ENCODE peak calls at places on chromosomes 7 and 10, in five cellular contexts. P, K, Z, F and I are unnamed samples.

GRCh38 chr7:101200862-101201599 is at the start of gene MOGAT3:
- DNase-seq in P (no peak), K (no peak), Z (no peak), F (no peak), I (no peak)

GRCh38 chr7:107318523-107319160 is 149.8 kb downstream of the HBP1 start:
- DNase-seq in P (no peak), K (no peak), Z (no peak), F (no peak), I (no peak)

GRCh38 chr7:23520582-23520981 is 11.2 kb downstream of the TRA2A start:
- DNase-seq in P (no peak), K (no peak), Z (no peak), F (no peak), I (no peak)

GRCh38 chr7:147879116-147879750 is 711.3 kb upstream of the C7orf33 start:
- DNase-seq in P (no peak), K (no peak), Z (no peak), F (no peak), I (peak)

GRCh38 chr10:132606536-132607316 is 69.1 kb downstream of the INPP5A start:
- DNase-seq in P (peak), K (no peak), Z (no peak), F (no peak), I (peak)

GRCh38 chr7:142352543-142352942 is 94.7 kb upstream of the PRSS58 start:
- DNase-seq in P (no peak), K (no peak), Z (no peak), F (no peak), I (no peak)

GRCh38 chr7:28102778-28103177 is 77.8 kb downstream of the JAZF1 start:
- DNase-seq in P (peak), K (no peak), Z (no peak), F (no peak), I (no peak)

GRCh38 chr7:137930616-137931015 is 71.3 kb downstream of the CREB3L2 start:
- DNase-seq in P (no peak), K (no peak), Z (no peak), F (peak), I (no peak)

GRCh38 chr7:111312966-111313365 is 222.0 kb downstream of the LRRN3 start:
- DNase-seq in P (no peak), K (no peak), Z (no peak), F (no peak), I (no peak)

GRCh38 chr10:10516731-10517130 is 500.9 kb upstream of the CELF2 start:
- DNase-seq in P (no peak), K (no peak), Z (no peak), F (no peak), I (no peak)

GRCh38 chr7:93327006-93327633 is 95.0 kb downstream of the VPS50 start:
- DNase-seq in P (no peak), K (no peak), Z (peak), F (peak), I (no peak)

GRCh38 chr7:54859545-54859944 is 100.5 kb upstream of the SEC61G start:
- DNase-seq in P (no peak), K (no peak), Z (no peak), F (no peak), I (no peak)

GRCh38 chr7:54859066-54859465 is 100.1 kb upstream of the SEC61G start:
- DNase-seq in P (no peak), K (no peak), Z (no peak), F (no peak), I (no peak)

GRCh38 chr7:54860003-54860775 is 101.2 kb upstream of the SEC61G start:
- DNase-seq in P (no peak), K (no peak), Z (no peak), F (no peak), I (no peak)

GRCh38 chr7:54858008-54858692 is 99.1 kb upstream of the SEC61G start:
- DNase-seq in P (no peak), K (no peak), Z (peak), F (no peak), I (no peak)

GRCh38 chr7:54860843-54861242 is 101.8 kb upstream of the SEC61G start:
- DNase-seq in P (no peak), K (no peak), Z (no peak), F (no peak), I (no peak)
- TF ChIP-seq CTCF in P (no peak), K (no peak), Z (no peak), F (peak), I (no peak)

GRCh38 chr7:3259711-3260424 is 41.2 kb upstream of the SDK1 start:
- DNase-seq in P (no peak), K (no peak), Z (no peak), F (peak), I (no peak)
- H3K27ac ChIP-seq in P (no peak), K (no peak), Z (no peak), F (peak), I (no peak)

GRCh38 chr7:26201261-26202018 is at the start of gene CBX3:
- DNase-seq in P (peak), K (peak), Z (peak), F (peak), I (peak)
- TF ChIP-seq CTCF in P (no peak), K (no peak), Z (no peak), F (no peak), I (no peak)

GRCh38 chr7:102412548-102412947 is 16.4 kb downstream of the PRKRIP1 start:
- DNase-seq in P (peak), K (peak), Z (peak), F (no peak), I (no peak)
- H3K27ac ChIP-seq in P (no peak), K (no peak), Z (no peak), F (no peak), I (peak)

DNA sequence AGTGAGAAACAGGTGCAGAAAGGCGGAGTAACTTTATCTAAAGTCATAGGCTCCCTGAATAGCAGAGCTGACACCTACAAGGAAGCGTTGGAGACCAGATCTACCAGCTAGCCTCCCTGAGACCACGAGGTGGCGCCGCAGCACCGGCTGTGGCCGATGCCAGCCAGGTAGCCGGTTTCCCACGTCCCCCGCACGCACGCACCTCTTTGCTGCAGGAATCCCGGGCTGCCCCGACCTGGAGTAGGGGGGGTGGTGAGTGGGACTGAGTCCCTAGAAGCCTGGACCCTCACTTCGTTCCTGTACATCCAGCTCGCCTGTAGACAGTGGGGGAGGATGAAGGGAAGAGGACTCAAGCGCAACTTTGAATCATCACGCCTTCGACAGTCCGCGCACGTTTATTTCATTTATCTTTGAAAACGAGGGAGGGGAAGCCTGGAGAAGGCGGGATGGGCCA is 3.7 kb downstream of the ELOVL3 start:
- DNase-seq in P (peak), K (peak), Z (peak), F (no peak), I (peak)
- TF ChIP-seq CTCF in P (peak), K (peak), Z (peak), F (peak), I (peak)

GRCh38 chr10:82768040-82768439 is 893.0 kb downstream of the NRG3 start:
- DNase-seq in P (no peak), K (no peak), Z (no peak), F (no peak), I (no peak)
- H3K27ac ChIP-seq in P (no peak), K (no peak), Z (no peak), F (no peak), I (no peak)

GRCh38 chr7:76356115-76356514 is 2.7 kb downstream of the YWHAG start:
- DNase-seq in P (no peak), K (no peak), Z (no peak), F (no peak), I (no peak)

GRCh38 chr7:76358053-76358477 is 726 bp downstream of the YWHAG start:
- DNase-seq in P (peak), K (peak), Z (peak), F (no peak), I (peak)

GRCh38 chr7:76357379-76358052 is 1.3 kb downstream of the YWHAG start:
- DNase-seq in P (no peak), K (no peak), Z (no peak), F (no peak), I (peak)

GRCh38 chr7:76354981-76355730 is 3.6 kb downstream of the YWHAG start:
- DNase-seq in P (no peak), K (no peak), Z (no peak), F (no peak), I (no peak)

DNA sequence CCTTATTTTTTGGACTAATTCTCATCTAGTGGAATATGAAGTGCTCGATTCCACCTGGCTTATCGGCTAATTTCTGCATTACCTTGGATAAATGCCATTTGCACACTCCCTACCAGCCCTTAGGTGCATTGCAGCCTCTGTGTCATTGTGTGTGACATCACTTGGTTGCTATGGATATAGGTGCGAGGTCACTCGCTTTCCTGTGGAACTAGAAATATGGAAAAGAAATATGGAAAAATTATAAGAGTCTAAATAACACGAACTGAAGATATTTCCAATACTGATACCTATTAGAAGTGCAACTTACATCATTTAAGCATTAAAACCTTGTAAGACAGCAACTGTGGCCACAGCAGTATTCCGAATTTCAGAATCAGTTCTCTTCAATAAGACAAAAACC is 2.0 kb downstream of the YWHAG start:
- DNase-seq in P (no peak), K (no peak), Z (peak), F (no peak), I (no peak)
- TF ChIP-seq CTCF in P (no peak), K (no peak), Z (no peak), F (no peak), I (no peak)